ENCODE peak calls at places on chromosomes 1 and 21, in nine cellular contexts. Z is IMR-90; C is sigmoid colon; R is Panc1; V is CD8-positive, alpha-beta T cell; Y is thoracic aorta; E is CD8-positive, alpha-beta memory T cell; U is transverse colon; T is kidney. W is an unnamed sample. For H3K4me1, the result is how much of the 10 kb centered on the place peaks cover.

GRCh38 chr1:41175546-41175945 is 66.6 kb downstream of the SCMH1 start:
- DNase-seq in Z (peak), C (no peak), R (no peak), V (no peak), Y (no peak), E (no peak), U (no peak), T (no peak), W (no peak)

GRCh38 chr1:101310484-101310883 is 73.7 kb downstream of the S1PR1 start:
- DNase-seq in Z (no peak), C (no peak), R (no peak), V (no peak), Y (no peak), E (no peak), U (no peak), T (no peak), W (no peak)

GRCh38 chr1:31416101-31416736 is 3.2 kb downstream of the SERINC2 start:
- DNase-seq in Z (no peak), C (no peak), R (no peak), V (no peak), Y (no peak), E (no peak), U (no peak), T (peak), W (no peak)

GRCh38 chr1:208595745-208596144 is 351.6 kb upstream of the PLXNA2 start:
- DNase-seq in Z (peak), C (no peak), R (no peak), V (no peak), Y (no peak), E (no peak), U (no peak), T (no peak), W (no peak)

GRCh38 chr1:109264379-109264755 is 15.0 kb downstream of the CELSR2 start:
- DNase-seq in Z (no peak), C (no peak), R (no peak), V (no peak), Y (no peak), E (no peak), U (no peak), T (no peak), W (no peak)

GRCh38 chr1:94602312-94602711 is 60.8 kb upstream of the F3 start:
- DNase-seq in Z (peak), C (no peak), R (no peak), V (peak), Y (no peak), E (no peak), U (peak), T (no peak), W (no peak)

GRCh38 chr1:37605806-37606474 is 10.2 kb upstream of the GNL2 start:
- DNase-seq in Z (no peak), C (peak), R (no peak), V (no peak), Y (no peak), E (no peak), U (peak), T (no peak), W (no peak)

GRCh38 chr1:9891207-9891606 is 18.9 kb downstream of the CTNNBIP1 start:
- DNase-seq in Z (peak), C (no peak), R (no peak), V (no peak), Y (no peak), E (no peak), U (no peak), T (peak), W (peak)

GRCh38 chr1:34970220-34970735 is 14.9 kb downstream of the TMEM35B start:
- DNase-seq in Z (no peak), C (no peak), R (no peak), V (no peak), Y (no peak), E (no peak), U (no peak), T (no peak), W (no peak)

GRCh38 chr1:6447818-6448748 is 17.9 kb downstream of the TNFRSF25 start:
- DNase-seq in Z (no peak), C (no peak), R (no peak), V (peak), Y (no peak), E (peak), U (peak), T (no peak), W (no peak)

GRCh38 chr1:4696753-4697152 is 42.3 kb downstream of the AJAP1 start:
- DNase-seq in Z (no peak), C (no peak), R (no peak), V (no peak), Y (no peak), E (no peak), U (no peak), T (no peak), W (no peak)

GRCh38 chr21:26148834-26149354 is 21.7 kb downstream of the APP start:
- DNase-seq in Z (peak), C (no peak), R (no peak), V (no peak), Y (no peak), E (no peak), U (no peak), T (no peak), W (no peak)

GRCh38 chr1:59079434-59080135 is 217.3 kb upstream of the FGGY start:
- DNase-seq in Z (peak), C (no peak), R (no peak), V (no peak), Y (no peak), E (no peak), U (no peak), T (no peak), W (no peak)

GRCh38 chr1:197145451-197146029 is 929 bp downstream of the ASPM start:
- DNase-seq in Z (no peak), C (no peak), R (no peak), V (no peak), Y (no peak), E (no peak), U (no peak), T (no peak), W (peak)

GRCh38 chr1:186658999-186659398 is 21.2 kb downstream of the PTGS2 start:
- DNase-seq in Z (no peak), C (no peak), R (no peak), V (no peak), Y (no peak), E (no peak), U (no peak), T (no peak), W (no peak)

GRCh38 chr1:10456661-10457060 is 6.8 kb downstream of the CORT start:
- DNase-seq in Z (no peak), C (no peak), R (no peak), V (no peak), Y (no peak), E (no peak), U (no peak), T (no peak), W (no peak)

GRCh38 chr1:152185544-152186391 is 26.7 kb upstream of the RPTN start:
- DNase-seq in Z (peak), C (no peak), R (no peak), V (peak), Y (no peak), E (peak), U (peak), T (no peak), W (peak)

GRCh38 chr1:165114022-165114888 is 242.3 kb downstream of the LMX1A start:
- DNase-seq in Z (peak), C (no peak), R (peak), V (no peak), Y (no peak), E (no peak), U (peak), T (no peak), W (peak)

GRCh38 chr1:8541961-8542521 is 224.1 kb downstream of the SLC45A1 start:
- DNase-seq in Z (peak), C (no peak), R (no peak), V (no peak), Y (no peak), E (no peak), U (no peak), T (no peak), W (no peak)

GRCh38 chr1:198168180-198168579 is 11.4 kb downstream of the NEK7 start:
- DNase-seq in Z (peak), C (no peak), R (no peak), V (no peak), Y (no peak), E (no peak), U (no peak), T (no peak), W (no peak)
- H3K4me1 ChIP-seq in Z (under half), C (half or more), R (under half), V (half or more), Y (half or more), E (half or more), U (under half), T (under half), W (under half)

GRCh38 chr21:41362605-41363369 is 960 bp downstream of the MX2 start:
- DNase-seq in Z (no peak), C (no peak), R (no peak), V (no peak), Y (no peak), E (peak), U (no peak), T (peak), W (no peak)

GRCh38 chr21:41360072-41360821 is 1.6 kb upstream of the MX2 start:
- DNase-seq in Z (peak), C (peak), R (no peak), V (no peak), Y (no peak), E (no peak), U (peak), T (peak), W (no peak)

GRCh38 chr21:41363370-41364270 is 1.8 kb downstream of the MX2 start:
- DNase-seq in Z (no peak), C (no peak), R (no peak), V (no peak), Y (no peak), E (peak), U (no peak), T (no peak), W (no peak)

GRCh38 chr21:41361053-41361785 is 608 bp upstream of the MX2 start:
- DNase-seq in Z (no peak), C (no peak), R (no peak), V (no peak), Y (no peak), E (no peak), U (no peak), T (peak), W (no peak)

DNA sequence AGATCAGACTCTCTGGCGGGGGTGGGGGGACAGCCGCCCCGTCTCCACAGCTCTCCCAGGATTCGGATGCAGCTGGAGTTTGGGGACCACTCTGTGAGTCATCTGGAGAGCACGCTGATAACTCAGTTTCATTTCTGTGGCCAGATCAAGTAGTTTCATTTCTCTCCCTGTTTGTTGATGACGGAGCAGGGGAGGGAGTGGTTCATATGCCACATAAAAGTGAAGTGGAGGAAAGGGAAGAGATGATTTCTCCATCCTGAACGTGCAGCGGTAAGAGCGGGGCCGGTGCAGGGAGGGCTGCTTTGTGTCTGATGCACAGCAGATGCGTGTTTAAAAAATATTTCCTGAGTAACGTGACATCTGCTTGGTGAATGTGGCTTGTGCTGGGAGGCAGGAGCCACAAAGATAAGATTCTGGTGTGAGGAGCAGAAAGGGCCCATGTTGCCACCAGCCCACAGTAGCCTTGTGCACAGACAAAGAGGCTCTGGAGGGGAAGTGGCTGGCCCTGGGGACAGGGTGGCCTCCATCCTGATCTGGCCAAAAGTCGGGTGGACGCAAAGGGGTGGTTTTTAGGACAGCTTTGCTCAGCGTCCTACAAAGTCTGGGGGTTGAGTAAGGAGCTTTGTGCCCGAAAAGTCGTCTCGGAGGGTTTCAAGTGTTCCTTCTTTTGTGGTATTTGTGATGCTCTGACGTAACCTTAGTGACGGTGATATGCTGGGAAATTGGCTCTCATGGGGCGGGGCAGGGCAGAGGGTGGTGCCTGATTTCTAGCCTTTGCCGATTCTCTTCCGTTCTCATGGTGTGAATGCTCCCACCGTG is at the start of gene MX2:
- DNase-seq in Z (peak), C (peak), R (no peak), V (peak), Y (no peak), E (peak), U (peak), T (peak), W (no peak)
- H3K4me3 ChIP-seq in Z (peak), C (peak), R (no peak), V (peak), Y (peak), E (peak), U (peak), T (peak), W (no peak)

GRCh38 chr1:209733409-209734192 is 22.3 kb upstream of the TRAF3IP3 start:
- DNase-seq in Z (no peak), C (no peak), R (no peak), V (no peak), Y (no peak), E (no peak), U (no peak), T (no peak), W (no peak)

GRCh38 chr1:209732725-209733124 is 23.1 kb upstream of the TRAF3IP3 start:
- DNase-seq in Z (no peak), C (no peak), R (no peak), V (no peak), Y (no peak), E (no peak), U (no peak), T (no peak), W (no peak)

GRCh38 chr1:209736467-209737117 is 19.3 kb upstream of the TRAF3IP3 start:
- DNase-seq in Z (no peak), C (no peak), R (no peak), V (no peak), Y (no peak), E (no peak), U (no peak), T (no peak), W (no peak)

GRCh38 chr1:209741198-209741597 is 14.7 kb upstream of the TRAF3IP3 start:
- DNase-seq in Z (no peak), C (no peak), R (no peak), V (no peak), Y (no peak), E (no peak), U (no peak), T (no peak), W (no peak)

GRCh38 chr1:209737118-209737505 is 18.7 kb upstream of the TRAF3IP3 start:
- DNase-seq in Z (no peak), C (no peak), R (no peak), V (no peak), Y (no peak), E (no peak), U (no peak), T (no peak), W (no peak)
- H3K4me1 ChIP-seq in Z (under half), C (under half), R (under half), V (under half), Y (under half), E (under half), U (under half), T (under half), W (under half)

DNA sequence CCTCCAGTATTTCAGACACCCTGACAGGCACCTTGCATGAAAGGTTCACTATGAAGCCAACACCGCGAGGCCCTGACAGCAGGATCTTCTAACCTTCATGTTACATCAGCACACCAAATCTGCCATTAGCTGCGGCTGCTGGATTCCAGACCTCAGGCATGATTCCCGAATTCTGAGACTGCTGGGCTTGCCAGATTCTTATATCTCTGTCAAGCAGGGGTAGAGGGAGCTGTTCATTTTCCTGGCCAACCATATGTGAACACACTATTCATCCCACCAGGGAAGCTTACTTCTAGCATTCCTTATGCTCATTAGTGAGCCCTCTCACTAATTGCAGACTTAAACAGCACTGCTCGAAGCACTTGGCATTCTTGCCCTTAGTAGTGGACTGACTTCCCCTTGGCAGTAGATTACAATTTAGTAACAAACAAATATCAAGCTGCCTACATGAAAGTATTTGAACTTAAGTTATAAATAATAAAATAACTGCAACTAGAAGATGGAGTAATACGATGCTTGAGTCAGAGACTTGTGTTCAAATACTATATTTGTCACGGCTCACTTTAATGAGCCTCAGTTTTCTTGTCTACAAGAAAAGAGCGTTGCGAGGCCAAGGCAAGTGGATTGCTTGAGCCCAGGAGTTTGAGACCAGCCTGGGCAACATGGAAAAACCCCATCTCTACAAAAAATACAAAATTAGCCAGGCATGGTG is 43.3 kb downstream of the NID1 start:
- DNase-seq in Z (peak), C (peak), R (no peak), V (no peak), Y (no peak), E (no peak), U (no peak), T (no peak), W (no peak)
- H3K4me3 ChIP-seq in Z (no peak), C (no peak), R (no peak), V (no peak), Y (no peak), E (no peak), U (no peak), T (no peak), W (no peak)

GRCh38 chr21:39000496-39000895 is 182.8 kb downstream of the PSMG1 start:
- DNase-seq in Z (peak), C (no peak), R (no peak), V (no peak), Y (no peak), E (no peak), U (no peak), T (peak), W (no peak)
- H3K4me1 ChIP-seq in Z (under half), C (under half), R (under half), V (under half), Y (under half), E (under half), U (under half), T (under half), W (under half)

GRCh38 chr1:22163578-22163977 is 20.7 kb upstream of the WNT4 start:
- DNase-seq in Z (no peak), C (no peak), R (no peak), V (no peak), Y (no peak), E (no peak), U (peak), T (no peak), W (no peak)

GRCh38 chr1:22159858-22160257 is 17.0 kb upstream of the WNT4 start:
- DNase-seq in Z (no peak), C (no peak), R (no peak), V (no peak), Y (no peak), E (no peak), U (no peak), T (no peak), W (no peak)

GRCh38 chr1:22164841-22165808 is 22.2 kb upstream of the WNT4 start:
- DNase-seq in Z (no peak), C (no peak), R (no peak), V (no peak), Y (no peak), E (no peak), U (no peak), T (no peak), W (no peak)

GRCh38 chr1:22166439-22166838 is 23.5 kb upstream of the WNT4 start:
- DNase-seq in Z (no peak), C (no peak), R (no peak), V (no peak), Y (no peak), E (no peak), U (no peak), T (no peak), W (no peak)

DNA sequence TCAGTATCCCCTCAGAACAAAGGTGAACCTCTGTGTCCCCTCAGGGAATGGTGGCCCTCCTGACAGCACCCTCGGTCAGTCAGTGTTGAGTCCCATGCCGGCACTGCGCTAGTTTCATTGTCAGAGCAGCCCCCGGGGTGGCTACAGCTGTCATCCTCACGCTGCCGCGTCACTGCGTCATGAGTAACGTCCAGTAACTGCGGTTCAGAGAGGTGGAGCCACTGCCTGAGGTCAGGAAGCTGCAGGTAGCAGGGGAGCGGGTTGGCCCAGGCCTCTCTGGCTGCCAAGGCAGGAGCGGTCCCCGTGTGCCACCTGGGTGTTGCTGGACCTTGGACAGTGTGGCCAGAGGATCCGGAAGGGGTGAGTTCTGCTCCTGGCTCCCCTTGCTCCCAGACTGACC is 20.2 kb upstream of the WNT4 start:
- DNase-seq in Z (no peak), C (no peak), R (no peak), V (no peak), Y (no peak), E (no peak), U (no peak), T (no peak), W (no peak)
- H3K4me3 ChIP-seq in Z (no peak), C (no peak), R (no peak), V (no peak), Y (no peak), E (no peak), U (no peak), T (no peak), W (no peak)

DNA sequence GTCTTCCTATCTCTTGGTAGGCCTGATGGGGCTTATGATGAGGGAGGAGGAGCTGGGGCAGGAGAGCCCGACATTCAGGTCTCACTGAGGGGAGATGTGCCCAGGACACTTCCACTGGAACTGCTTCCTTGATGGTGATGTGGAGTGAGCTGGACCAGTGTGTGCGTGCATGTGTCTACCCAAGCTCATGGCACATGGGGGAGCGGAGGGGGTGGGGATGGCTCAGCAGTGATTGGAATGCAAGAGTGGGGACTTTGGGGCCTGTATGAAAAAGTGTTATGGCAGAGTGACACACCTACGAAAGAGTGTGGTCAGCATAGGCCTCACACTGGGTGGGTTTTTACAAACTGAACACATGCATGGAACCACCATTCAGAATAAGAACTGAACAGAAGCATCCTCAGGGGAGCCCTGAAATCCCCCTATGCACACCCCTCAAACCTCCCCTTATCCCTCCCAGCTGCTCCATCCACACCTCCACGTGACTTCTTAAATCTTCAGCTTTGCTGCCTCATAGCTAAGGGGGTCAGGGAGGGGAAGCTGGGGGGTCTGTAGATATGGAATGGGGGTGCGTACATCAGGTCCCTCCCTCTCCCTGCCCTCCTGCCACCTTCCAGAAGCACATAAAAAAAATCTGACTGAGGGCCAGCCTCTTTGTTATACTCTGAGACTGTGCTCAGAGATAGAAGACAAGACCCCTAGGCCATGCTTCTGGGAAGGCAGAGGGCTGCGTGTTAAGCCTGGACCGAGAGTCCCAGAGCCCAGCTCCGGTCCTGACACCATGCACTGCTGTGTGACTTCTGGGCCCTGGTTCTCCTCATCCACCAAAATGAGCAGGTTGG is 11.6 kb downstream of the IL6R start:
- DNase-seq in Z (no peak), C (no peak), R (no peak), V (no peak), Y (no peak), E (no peak), U (no peak), T (no peak), W (no peak)
- H3K4me1 ChIP-seq in Z (under half), C (half or more), R (under half), V (under half), Y (under half), E (half or more), U (under half), T (under half), W (under half)

W was measured in A673.